ENCODE peak calls at places on chromosomes 1 and 21, in ten cellular contexts. S is PC-9, U is neural progenitor cell, P is uterus, I is tibial nerve, G is A549, H is pancreas, O is aorta, Y is lung, J is ovary. T is an unnamed sample.

GRCh38 chr1:29837306-29837646 is 601.0 kb downstream of the PTPRU start:
- DNase-seq in S (no peak), U (no peak), P (no peak), I (no peak), G (no peak), H (no peak), O (no peak), Y (no peak), J (no peak), T (no peak)

GRCh38 chr21:18529253-18529652 is 125.7 kb upstream of the TMPRSS15 start:
- DNase-seq in S (no peak), U (no peak), P (no peak), I (no peak), G (no peak), H (no peak), O (no peak), Y (no peak), J (no peak), T (no peak)

GRCh38 chr1:37032660-37033354 is 1.5 kb downstream of the GRIK3 start:
- DNase-seq in S (no peak), U (peak), P (no peak), I (no peak), G (no peak), H (no peak), O (no peak), Y (no peak), J (no peak), T (no peak)

GRCh38 chr1:235423214-235423652 is 56.0 kb downstream of the TBCE start:
- DNase-seq in S (no peak), U (no peak), P (no peak), I (no peak), G (no peak), H (no peak), O (no peak), Y (no peak), J (no peak), T (no peak)

GRCh38 chr1:62906428-62906886 is 122.5 kb downstream of the ATG4C start:
- DNase-seq in S (no peak), U (peak), P (no peak), I (no peak), G (peak), H (no peak), O (no peak), Y (no peak), J (no peak), T (no peak)

GRCh38 chr1:17648457-17649145 is 106.5 kb upstream of the ACTL8 start:
- DNase-seq in S (no peak), U (no peak), P (no peak), I (no peak), G (no peak), H (peak), O (peak), Y (no peak), J (no peak), T (no peak)

GRCh38 chr1:150688786-150689185 is 8.2 kb downstream of the GOLPH3L start:
- DNase-seq in S (no peak), U (no peak), P (no peak), I (no peak), G (no peak), H (no peak), O (no peak), Y (no peak), J (no peak), T (no peak)

GRCh38 chr1:80417651-80418050 is 1383.1 kb upstream of the ADGRL2 start:
- DNase-seq in S (no peak), U (no peak), P (no peak), I (no peak), G (no peak), H (no peak), O (no peak), Y (no peak), J (no peak), T (no peak)

GRCh38 chr1:236144446-236145150 is 2.3 kb downstream of the GPR137B start:
- DNase-seq in S (no peak), U (peak), P (no peak), I (no peak), G (no peak), H (no peak), O (no peak), Y (no peak), J (no peak), T (peak)

GRCh38 chr21:44010429-44010828 is 1.7 kb upstream of the TRAPPC10 start:
- DNase-seq in S (no peak), U (peak), P (no peak), I (no peak), G (no peak), H (no peak), O (no peak), Y (no peak), J (no peak), T (no peak)

GRCh38 chr21:28875078-28875477 is 117.6 kb downstream of the LTN1 start:
- DNase-seq in S (no peak), U (no peak), P (no peak), I (no peak), G (no peak), H (no peak), O (no peak), Y (no peak), J (no peak), T (no peak)

GRCh38 chr1:220272841-220273090 is 513 bp upstream of the RAB3GAP2 start:
- DNase-seq in S (no peak), U (no peak), P (no peak), I (no peak), G (no peak), H (no peak), O (no peak), Y (no peak), J (no peak), T (no peak)

GRCh38 chr1:36108314-36108713 is 16.7 kb downstream of the COL8A2 start:
- DNase-seq in S (no peak), U (no peak), P (no peak), I (no peak), G (no peak), H (no peak), O (no peak), Y (no peak), J (no peak), T (no peak)

GRCh38 chr1:151946366-151946764 is 37.1 kb upstream of the THEM4 start:
- DNase-seq in S (no peak), U (no peak), P (no peak), I (no peak), G (peak), H (no peak), O (no peak), Y (no peak), J (no peak), T (no peak)

GRCh38 chr1:8031176-8031785 is 5.2 kb upstream of the ERRFI1 start:
- DNase-seq in S (no peak), U (peak), P (no peak), I (no peak), G (peak), H (no peak), O (no peak), Y (no peak), J (peak), T (peak)

DNA sequence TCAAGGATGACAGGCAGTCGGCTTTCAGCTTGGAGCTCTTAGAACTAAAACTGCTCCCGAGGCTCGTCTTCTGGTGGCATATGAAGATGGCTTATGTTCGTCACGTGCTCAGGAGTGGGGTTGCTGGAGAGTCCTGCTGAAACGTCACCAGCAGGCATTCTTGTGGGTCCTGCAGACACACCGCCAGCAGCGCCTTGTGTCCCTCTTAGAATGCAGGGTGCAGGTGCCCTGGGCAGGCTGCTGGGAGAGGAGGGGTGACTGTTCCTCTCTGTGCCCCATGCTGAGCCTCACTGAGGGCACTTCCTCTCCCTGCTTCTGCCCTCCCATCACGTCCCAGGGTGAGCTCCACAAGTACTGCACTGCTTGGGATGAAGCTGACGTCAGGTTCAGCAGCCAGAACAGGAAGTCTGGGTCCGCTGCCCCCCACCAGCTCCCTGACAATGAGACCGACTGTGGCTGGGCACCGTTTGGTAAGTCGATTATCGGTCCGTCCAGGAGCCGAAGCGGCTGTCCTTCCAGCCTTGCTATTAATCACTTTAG is 20.8 kb downstream of the SLC37A1 start:
- DNase-seq in S (no peak), U (no peak), P (no peak), I (no peak), G (no peak), H (no peak), O (peak), Y (no peak), J (no peak), T (no peak)
- H3K27ac ChIP-seq in S (no peak), U (no peak), P (no peak), I (no peak), G (no peak), H (no peak), O (no peak), Y (no peak), J (no peak), T (no peak)

DNA sequence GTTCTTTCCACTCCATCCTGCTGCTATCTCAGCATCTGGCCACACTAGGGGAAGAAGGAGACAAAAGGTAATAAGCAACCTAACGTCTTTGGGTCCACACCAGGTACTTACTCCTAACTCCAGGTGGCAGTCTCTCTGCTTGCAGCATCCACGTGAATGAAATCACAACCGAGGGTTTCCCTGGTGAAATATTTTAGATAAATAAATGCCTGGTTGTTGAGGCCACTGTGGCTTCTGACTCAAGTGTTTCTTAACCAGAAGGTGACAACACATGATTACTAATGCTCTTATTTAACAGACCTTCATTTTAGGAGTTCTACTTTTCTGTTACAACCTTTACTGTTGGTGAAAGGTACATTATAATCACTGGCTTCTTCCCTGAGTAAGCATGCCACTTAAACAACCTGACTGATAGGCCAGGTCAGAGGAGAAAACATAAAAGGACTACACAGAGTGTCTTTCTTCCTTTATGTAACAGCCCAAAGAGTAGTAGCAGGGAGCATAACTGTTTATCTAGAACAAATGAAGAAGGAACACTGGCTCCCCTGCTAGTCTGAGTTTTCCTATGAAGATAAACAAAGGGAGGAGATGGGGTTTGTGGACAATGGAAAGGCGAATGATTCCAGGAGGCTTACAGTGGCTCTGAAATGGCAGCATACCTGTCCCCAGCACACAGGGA is 59.9 kb downstream of the SYT6 start:
- DNase-seq in S (no peak), U (peak), P (no peak), I (no peak), G (peak), H (no peak), O (no peak), Y (no peak), J (no peak), T (no peak)
- H3K4me3 ChIP-seq in S (no peak), U (no peak), P (no peak), I (no peak), G (no peak), H (no peak), O (no peak), Y (no peak), J (no peak), T (no peak)

DNA sequence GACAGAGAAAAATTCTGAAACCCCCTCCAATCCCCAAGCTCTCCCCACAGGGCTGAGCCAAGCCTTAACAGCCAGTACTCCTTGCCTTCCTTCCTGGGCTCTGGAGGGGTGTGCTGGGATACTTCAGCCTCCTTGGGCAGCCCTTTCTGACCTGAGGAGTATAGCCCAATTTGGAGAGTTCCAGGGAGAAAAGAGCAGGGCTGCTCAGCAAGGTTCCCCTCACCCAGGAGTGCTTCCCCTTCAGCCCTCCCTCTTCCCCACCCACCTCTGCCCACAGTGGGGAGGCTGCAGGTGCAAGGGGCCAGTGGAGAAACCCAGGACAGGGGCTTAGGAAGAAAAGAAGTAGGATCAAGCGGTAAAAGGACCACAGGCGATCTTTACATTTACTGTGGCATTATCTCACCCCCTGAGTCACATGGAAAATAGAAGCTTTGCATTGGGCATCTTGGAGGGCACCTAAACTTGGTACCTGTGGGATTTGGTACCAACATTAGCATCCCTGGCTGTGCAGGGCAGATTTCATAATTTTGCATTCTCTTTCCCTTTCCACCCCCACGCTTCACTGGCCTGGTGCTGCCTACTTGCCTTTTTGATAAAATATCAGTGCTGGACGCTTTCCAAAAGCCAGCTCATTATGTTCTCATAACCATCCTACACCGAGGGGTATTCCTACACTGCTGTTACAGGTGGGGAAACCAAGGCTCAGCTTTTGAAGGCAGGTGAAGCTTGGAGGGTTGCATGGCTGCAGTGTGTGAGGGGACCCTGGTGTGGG is 2.8 kb upstream of the ADORA1 start:
- DNase-seq in S (no peak), U (no peak), P (no peak), I (no peak), G (no peak), H (no peak), O (no peak), Y (no peak), J (no peak), T (no peak)
- H3K27ac ChIP-seq in S (no peak), U (no peak), P (no peak), I (no peak), G (no peak), H (no peak), O (no peak), Y (no peak), J (no peak), T (no peak)

GRCh38 chr1:110714419-110715107 is 39.8 kb upstream of the KCNA3 start:
- DNase-seq in S (no peak), U (no peak), P (no peak), I (no peak), G (no peak), H (no peak), O (no peak), Y (no peak), J (no peak), T (no peak)

GRCh38 chr1:110719908-110720307 is 45.2 kb upstream of the KCNA3 start:
- DNase-seq in S (no peak), U (no peak), P (no peak), I (no peak), G (no peak), H (no peak), O (no peak), Y (no peak), J (no peak), T (no peak)

GRCh38 chr1:110722835-110723234 is 48.1 kb upstream of the KCNA3 start:
- DNase-seq in S (no peak), U (no peak), P (no peak), I (no peak), G (no peak), H (no peak), O (no peak), Y (no peak), J (no peak), T (no peak)

DNA sequence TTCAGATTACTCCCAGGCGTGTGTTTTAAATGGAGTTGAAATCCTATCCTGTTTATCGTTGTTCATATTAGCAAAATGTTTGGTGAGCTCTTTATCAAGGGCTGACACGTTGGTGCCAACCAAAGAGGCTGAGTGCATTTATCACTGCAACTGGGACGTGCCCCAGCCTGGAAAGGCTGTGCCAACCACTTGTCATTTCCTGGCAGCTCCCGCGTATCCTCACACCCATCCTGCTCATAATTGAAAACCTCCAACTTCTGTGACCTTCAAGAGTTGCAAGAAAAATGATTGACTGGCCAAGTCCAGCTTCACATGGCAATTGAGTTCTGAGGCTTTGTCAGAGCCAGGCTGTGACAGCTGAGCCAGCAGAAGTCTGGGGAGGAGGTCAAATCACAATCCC is 43.7 kb upstream of the KCNA3 start:
- DNase-seq in S (no peak), U (no peak), P (no peak), I (no peak), G (no peak), H (no peak), O (no peak), Y (no peak), J (no peak), T (peak)
- H3K4me3 ChIP-seq in S (no peak), U (no peak), P (no peak), I (no peak), G (no peak), H (no peak), O (no peak), Y (no peak), J (no peak), T (no peak)